ENCODE peak calls at places on chromosomes 5 and 9, in seven cellular contexts. X, M, W, I, S, T and L are unnamed samples.

GRCh38 chr9:20464242-20464641 is 158.1 kb downstream of the MLLT3 start:
- DNase-seq in T (no peak), M (no peak), I (no peak), X (no peak), W (no peak), S (no peak), L (no peak)

GRCh38 chr5:91469517-91470165 is 86.5 kb upstream of the ARRDC3 start:
- DNase-seq in I (peak; percentile 7), M (no peak), T (no peak), X (no peak), S (no peak), W (peak; percentile 32), L (no peak)

GRCh38 chr9:22010881-22011625 is 1.9 kb upstream of the CDKN2B start:
- DNase-seq in I (no peak), W (peak; percentile 74), M (no peak), S (no peak), T (peak; percentile 55), X (no peak), L (peak; percentile 48)

GRCh38 chr9:106648799-106649198 is 214.2 kb upstream of the ZNF462 start:
- DNase-seq in W (peak; percentile 11), M (no peak), X (peak; percentile 15), T (no peak), I (peak; percentile 61), S (no peak), L (peak; percentile 47)

GRCh38 chr5:169197343-169197742 is 103.6 kb downstream of the SLIT3 start:
- DNase-seq in I (peak; percentile 55), M (no peak), S (no peak), T (no peak), X (peak; percentile 24), W (peak; percentile 57), L (peak; percentile 59)

GRCh38 chr9:110900917-110901316 is 137.4 kb downstream of the LPAR1 start:
- DNase-seq in S (no peak), I (peak; percentile 35), W (peak; percentile 64), M (no peak), T (no peak), X (no peak), L (no peak)

GRCh38 chr5:134141346-134142050 is 27.0 kb downstream of the TCF7 start:
- DNase-seq in I (no peak), T (no peak), M (no peak), W (peak; percentile 51), X (peak; percentile 19), S (no peak), L (peak; percentile 18)

GRCh38 chr9:15220658-15221310 is 86.2 kb downstream of the TTC39B start:
- DNase-seq in I (no peak), S (peak; percentile 70), T (no peak), M (no peak), W (peak; percentile 73), X (no peak), L (no peak)

GRCh38 chr5:82164957-82165698 is 113.0 kb downstream of the RPS23 start:
- DNase-seq in I (peak; percentile 82), S (peak; percentile 80), X (no peak), W (peak; percentile 51), T (no peak), M (no peak), L (peak; percentile 74)

GRCh38 chr5:179322071-179323025 is 22.9 kb downstream of the ADAMTS2 start:
- DNase-seq in M (no peak), W (peak; percentile 78), T (peak; percentile 56), X (no peak), I (no peak), S (no peak), L (no peak)

GRCh38 chr5:132837868-132838267 is 7.4 kb upstream of the SHROOM1 start:
- DNase-seq in M (no peak), T (no peak), X (no peak), I (no peak), S (no peak), W (no peak), L (no peak)

GRCh38 chr5:169161022-169161680 is 139.8 kb downstream of the SLIT3 start:
- DNase-seq in S (peak; percentile 67), M (peak; percentile 83), W (peak; percentile 95), I (peak; percentile 16), X (peak; percentile 79), T (no peak), L (peak; percentile 28)

GRCh38 chr5:14118551-14119320 is 24.4 kb upstream of the TRIO start:
- DNase-seq in X (no peak), I (no peak), T (peak; percentile 57), W (no peak), M (no peak), S (no peak), L (no peak)

GRCh38 chr9:79660615-79661014 is 88.8 kb downstream of the TLE4 start:
- DNase-seq in S (no peak), X (no peak), I (no peak), W (no peak), T (no peak), M (no peak), L (no peak)

GRCh38 chr5:78269088-78269703 is 25.3 kb downstream of the AP3B1 start:
- DNase-seq in T (no peak), X (no peak), W (peak; percentile 15), M (no peak), I (peak; percentile 47), S (no peak), L (peak; percentile 35)

GRCh38 chr9:109238677-109239076 is 71.6 kb upstream of the FRRS1L start:
- DNase-seq in I (peak; percentile 79), S (no peak), M (no peak), X (peak; percentile 81), W (peak; percentile 22), T (no peak), L (peak; percentile 79)

GRCh38 chr5:75023368-75024159 is 28.8 kb downstream of the GCNT4 start:
- DNase-seq in T (no peak), W (no peak), I (no peak), M (no peak), X (peak; percentile 71), S (no peak), L (peak; percentile 33)

GRCh38 chr9:109110326-109111014 is 9.3 kb downstream of the TMEM245 start:
- DNase-seq in X (peak; percentile 77), T (no peak), W (peak; percentile 75), S (no peak), M (no peak), I (peak; percentile 88), L (peak; percentile 73)

GRCh38 chr9:36218011-36218410 is 27.3 kb downstream of the CLTA start:
- DNase-seq in T (no peak), I (no peak), X (no peak), M (no peak), S (no peak), W (no peak), L (no peak)

GRCh38 chr9:70111042-70111602 is 67.5 kb downstream of the MAMDC2 start:
- DNase-seq in I (peak; percentile 69), S (no peak), M (peak; percentile 53), W (peak; percentile 90), X (peak; percentile 57), T (peak; percentile 88), L (peak; percentile 80)

GRCh38 chr5:16880547-16880946 is 55.5 kb downstream of the MYO10 start:
- DNase-seq in M (no peak), S (no peak), T (no peak), W (no peak), X (no peak), I (no peak), L (no peak)

GRCh38 chr5:89929834-89930233 is 479.7 kb downstream of the CETN3 start:
- DNase-seq in W (peak; percentile 39), X (no peak), M (peak; percentile 40), T (no peak), I (no peak), S (peak; percentile 12), L (no peak)

GRCh38 chr9:133113163-133113927 is 7.7 kb downstream of the RALGDS start:
- DNase-seq in T (peak; percentile 77), S (no peak), I (no peak), M (peak; percentile 49), W (peak; percentile 59), X (no peak), L (no peak)

GRCh38 chr5:74665246-74665645 is 19.8 kb upstream of the HEXB start:
- DNase-seq in S (no peak), X (no peak), W (peak; percentile 41), T (no peak), I (no peak), M (no peak), L (no peak)

DNA sequence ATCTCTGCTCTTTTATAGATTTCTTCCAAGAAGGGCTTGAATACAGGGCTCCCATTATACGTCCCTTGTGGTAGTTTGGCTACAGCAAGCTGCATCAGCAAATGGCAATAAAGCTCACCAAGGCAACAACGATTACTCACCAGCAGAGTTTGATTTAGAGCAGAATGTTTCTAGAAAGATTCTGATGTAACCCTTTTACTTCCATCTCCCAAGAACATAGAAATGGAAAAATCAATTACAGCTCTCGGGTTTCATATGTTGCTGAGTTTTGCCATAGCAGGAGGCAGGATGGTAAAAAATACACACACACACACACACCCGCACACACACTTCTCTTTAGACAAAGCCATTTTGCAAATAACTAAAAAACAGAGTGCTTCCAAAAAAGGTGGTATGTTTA is 124.2 kb upstream of the TNPO1 start:
- DNase-seq in S (peak; percentile 53), I (no peak), X (no peak), W (peak; percentile 70), T (no peak), M (no peak), L (no peak)
- H3K4me3 ChIP-seq in S (no peak overlapping the region), I (no peak overlapping the region), X (no peak overlapping the region), W (no peak overlapping the region), T (no peak overlapping the region), M (no peak overlapping the region), L (no peak overlapping the region)

DNA sequence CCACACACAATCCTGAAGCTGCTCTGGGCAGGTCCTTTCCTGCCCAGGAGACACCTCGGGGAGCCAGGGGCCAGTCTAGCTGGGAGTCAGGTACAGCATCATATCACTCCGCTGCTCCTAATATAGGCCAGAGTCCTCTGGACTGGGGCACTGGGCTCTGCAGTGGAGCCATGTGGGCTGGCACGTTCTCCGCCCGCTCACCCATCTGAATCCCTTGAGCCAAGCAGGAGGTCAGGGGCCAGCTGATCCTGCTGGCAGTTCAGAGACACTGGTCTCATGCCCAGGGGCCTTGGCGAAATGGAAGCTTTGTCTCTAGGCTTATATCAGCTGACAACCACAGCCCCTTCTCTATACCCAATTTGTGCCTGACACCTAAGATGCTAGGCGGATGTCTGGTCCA is 9.3 kb upstream of the CORO2A start:
- DNase-seq in M (no peak), I (no peak), X (no peak), W (no peak), T (no peak), S (no peak), L (no peak)
- H3K4me3 ChIP-seq in M (no peak overlapping the region), I (no peak overlapping the region), X (no peak overlapping the region), W (no peak overlapping the region), T (no peak overlapping the region), S (no peak overlapping the region), L (no peak overlapping the region)

DNA sequence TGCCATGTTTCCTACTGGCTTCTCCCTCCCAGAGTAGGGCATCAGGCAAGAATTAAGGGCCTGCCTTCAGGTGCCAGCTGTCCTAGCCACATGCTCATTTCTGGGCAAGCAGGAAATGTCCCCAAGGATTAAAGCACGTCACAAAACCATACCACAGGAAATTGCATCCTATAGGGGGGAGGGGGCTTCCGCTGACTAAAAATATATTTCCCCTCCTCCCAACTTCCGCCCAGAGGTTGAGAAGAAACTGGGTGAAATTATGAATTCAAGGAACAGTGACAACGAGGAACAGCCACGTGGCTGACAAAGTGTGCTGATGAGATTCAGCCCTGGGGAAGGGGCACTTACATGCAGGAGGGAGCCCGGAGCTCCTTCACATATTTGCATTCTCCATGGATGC is 4.1 kb downstream of the HBEGF start:
- DNase-seq in S (no peak), T (no peak), I (no peak), W (no peak), M (no peak), X (no peak), L (no peak)
- H3K4me3 ChIP-seq in S (no peak overlapping the region), T (peak overlapping the region; percentile 9), I (no peak overlapping the region), W (no peak overlapping the region), M (no peak overlapping the region), X (no peak overlapping the region), L (no peak overlapping the region)

GRCh38 chr9:119722384-119722783 is 353.1 kb upstream of the BRINP1 start:
- DNase-seq in X (no peak), I (no peak), M (no peak), S (no peak), T (no peak), W (no peak), L (no peak)
- H3K4me3 ChIP-seq in X (no peak overlapping the region), I (no peak overlapping the region), M (no peak overlapping the region), S (no peak overlapping the region), T (no peak overlapping the region), W (no peak overlapping the region), L (no peak overlapping the region)